ENCODE peak calls at places on chromosomes 4 and X, in four cellular contexts. One of them, this sample, is unnamed.

GRCh38 chr4:77002721-77003120 is 53.2 kb downstream of the SEPTIN11 start:
- DNase-seq in mesothelial cell of epicardium: no peak
- DNase-seq in kidney: no peak
- DNase-seq in GM23338: no peak
- DNase-seq in this sample: no peak

GRCh38 chrX:85914431-85914830 is 132.9 kb downstream of the CHM start:
- DNase-seq in GM23338: no peak
- DNase-seq in mesothelial cell of epicardium: no peak
- DNase-seq in kidney: no peak
- DNase-seq in this sample: no peak

GRCh38 chr4:76784237-76784636 is 113.7 kb downstream of the SOWAHB start:
- DNase-seq in kidney: no peak
- DNase-seq in GM23338: peak; percentile 63
- DNase-seq in mesothelial cell of epicardium: no peak
- DNase-seq in this sample: no peak

GRCh38 chr4:48153791-48154550 is 19.9 kb upstream of the TXK start:
- DNase-seq in kidney: no peak
- DNase-seq in GM23338: no peak
- DNase-seq in mesothelial cell of epicardium: no peak
- DNase-seq in this sample: no peak

GRCh38 chr4:11693693-11694092 is 265.0 kb upstream of the HS3ST1 start:
- DNase-seq in GM23338: no peak
- DNase-seq in mesothelial cell of epicardium: no peak
- DNase-seq in kidney: no peak
- DNase-seq in this sample: no peak

GRCh38 chr4:7719354-7720174 is 220.1 kb downstream of the AFAP1 start:
- DNase-seq in mesothelial cell of epicardium: peak; percentile 73
- DNase-seq in GM23338: peak; percentile 90
- DNase-seq in kidney: no peak
- DNase-seq in this sample: peak; percentile 91

GRCh38 chr4:109155682-109156243 is 146.7 kb downstream of the COL25A1 start:
- DNase-seq in mesothelial cell of epicardium: no peak
- DNase-seq in GM23338: no peak
- DNase-seq in kidney: no peak
- DNase-seq in this sample: no peak

GRCh38 chr4:87476934-87477333 is 52.2 kb downstream of the SPARCL1 start:
- DNase-seq in mesothelial cell of epicardium: no peak
- DNase-seq in kidney: no peak
- DNase-seq in GM23338: no peak
- DNase-seq in this sample: no peak

GRCh38 chr4:99861120-99861905 is 32.9 kb downstream of the LAMTOR3 start:
- DNase-seq in kidney: no peak
- DNase-seq in GM23338: no peak
- DNase-seq in mesothelial cell of epicardium: no peak
- DNase-seq in this sample: no peak

GRCh38 chr4:152536545-152537182 is 772 bp upstream of the FBXW7 start:
- DNase-seq in kidney: peak; percentile 65
- DNase-seq in GM23338: peak; percentile 69
- DNase-seq in mesothelial cell of epicardium: no peak
- DNase-seq in this sample: no peak

GRCh38 chrX:141467442-141467841 is 117.1 kb downstream of the SPANXA1 start:
- DNase-seq in GM23338: peak; percentile 37
- DNase-seq in mesothelial cell of epicardium: no peak
- DNase-seq in kidney: no peak
- DNase-seq in this sample: no peak

GRCh38 chr4:1628892-1629703 is 55.0 kb downstream of the FAM53A start:
- DNase-seq in kidney: peak; percentile 84
- DNase-seq in mesothelial cell of epicardium: peak; percentile 54
- DNase-seq in GM23338: peak; percentile 79
- DNase-seq in this sample: peak; percentile 91

GRCh38 chr4:5863461-5864113 is 29.3 kb downstream of the CRMP1 start:
- DNase-seq in GM23338: peak; percentile 46
- DNase-seq in mesothelial cell of epicardium: no peak
- DNase-seq in kidney: no peak
- DNase-seq in this sample: no peak

GRCh38 chr4:153448003-153448731 is 18.0 kb upstream of the TMEM131L start:
- DNase-seq in kidney: no peak
- DNase-seq in GM23338: no peak
- DNase-seq in mesothelial cell of epicardium: no peak
- DNase-seq in this sample: no peak

GRCh38 chrX:66632473-66632872 is 6.4 kb downstream of the EDA2R start:
- DNase-seq in GM23338: no peak
- DNase-seq in kidney: no peak
- DNase-seq in mesothelial cell of epicardium: no peak
- DNase-seq in this sample: no peak

GRCh38 chr4:113003841-113004240 is 45.6 kb upstream of the ANK2 start:
- DNase-seq in kidney: no peak
- DNase-seq in mesothelial cell of epicardium: no peak
- DNase-seq in GM23338: no peak
- DNase-seq in this sample: no peak

GRCh38 chr4:92175250-92175649 is 128.5 kb upstream of the GRID2 start:
- DNase-seq in kidney: no peak
- DNase-seq in mesothelial cell of epicardium: no peak
- DNase-seq in GM23338: peak; percentile 74
- DNase-seq in this sample: no peak

GRCh38 chrX:152821145-152821765 is 9.3 kb downstream of the CETN2 start:
- DNase-seq in mesothelial cell of epicardium: no peak
- DNase-seq in GM23338: peak; percentile 74
- DNase-seq in kidney: no peak
- DNase-seq in this sample: no peak

GRCh38 chr4:121484633-121485032 is 103.8 kb upstream of the QRFPR start:
- DNase-seq in GM23338: peak; percentile 78
- DNase-seq in kidney: no peak
- DNase-seq in mesothelial cell of epicardium: no peak
- DNase-seq in this sample: no peak

GRCh38 chr4:2788532-2789103 is 4.3 kb upstream of the SH3BP2 start:
- DNase-seq in mesothelial cell of epicardium: no peak
- DNase-seq in GM23338: no peak
- DNase-seq in kidney: peak; percentile 72
- DNase-seq in this sample: no peak

GRCh38 chr4:156252300-156253016 is 298.8 kb upstream of the CTSO start:
- DNase-seq in mesothelial cell of epicardium: no peak
- DNase-seq in kidney: no peak
- DNase-seq in GM23338: no peak
- DNase-seq in this sample: no peak

GRCh38 chr4:25792200-25792791 is 70.5 kb downstream of the SEL1L3 start:
- DNase-seq in kidney: no peak
- DNase-seq in mesothelial cell of epicardium: no peak
- DNase-seq in GM23338: peak; percentile 71
- DNase-seq in this sample: no peak

GRCh38 chr4:182384496-182385155 is 141.4 kb downstream of the TENM3 start:
- DNase-seq in kidney: no peak
- DNase-seq in mesothelial cell of epicardium: no peak
- DNase-seq in GM23338: peak; percentile 35
- DNase-seq in this sample: no peak

GRCh38 chrX:132614297-132614696 is 125.5 kb upstream of the MBNL3 start:
- DNase-seq in mesothelial cell of epicardium: no peak
- DNase-seq in GM23338: peak; percentile 39
- DNase-seq in kidney: no peak
- DNase-seq in this sample: no peak

GRCh38 chr4:39042365-39042764 is 10.2 kb upstream of the TMEM156 start:
- DNase-seq in GM23338: no peak
- DNase-seq in kidney: no peak
- DNase-seq in mesothelial cell of epicardium: no peak
- DNase-seq in this sample: no peak

GRCh38 chr4:7781361-7781760 is 158.3 kb downstream of the AFAP1 start:
- DNase-seq in kidney: peak; percentile 47
- DNase-seq in mesothelial cell of epicardium: no peak
- DNase-seq in GM23338: no peak
- DNase-seq in this sample: no peak

GRCh38 chr4:121256346-121256745 is 92.2 kb upstream of the TNIP3 start:
- DNase-seq in mesothelial cell of epicardium: no peak
- DNase-seq in kidney: no peak
- DNase-seq in GM23338: no peak
- DNase-seq in this sample: no peak

GRCh38 chrX:99384594-99385374 is 1025.3 kb downstream of the PCDH19 start:
- DNase-seq in mesothelial cell of epicardium: no peak
- DNase-seq in GM23338: no peak
- DNase-seq in kidney: peak; percentile 35
- DNase-seq in this sample: no peak

GRCh38 chrX:105837227-105837626 is 14.9 kb downstream of the NRK start:
- DNase-seq in mesothelial cell of epicardium: no peak
- DNase-seq in GM23338: no peak
- DNase-seq in kidney: peak; percentile 73
- DNase-seq in this sample: peak; percentile 87

GRCh38 chrX:102739642-102740041 is 19.1 kb downstream of the GPRASP3 start:
- DNase-seq in mesothelial cell of epicardium: no peak
- DNase-seq in kidney: no peak
- DNase-seq in GM23338: no peak
- DNase-seq in this sample: no peak

GRCh38 chr4:163991268-163991667 is 496.8 kb downstream of the TMA16 start:
- DNase-seq in mesothelial cell of epicardium: no peak
- DNase-seq in kidney: no peak
- DNase-seq in GM23338: no peak
- DNase-seq in this sample: no peak

GRCh38 chr4:3199661-3200422 is 49.1 kb upstream of the MSANTD1 start:
- DNase-seq in kidney: no peak
- DNase-seq in GM23338: no peak
- DNase-seq in mesothelial cell of epicardium: no peak
- DNase-seq in this sample: no peak

DNA sequence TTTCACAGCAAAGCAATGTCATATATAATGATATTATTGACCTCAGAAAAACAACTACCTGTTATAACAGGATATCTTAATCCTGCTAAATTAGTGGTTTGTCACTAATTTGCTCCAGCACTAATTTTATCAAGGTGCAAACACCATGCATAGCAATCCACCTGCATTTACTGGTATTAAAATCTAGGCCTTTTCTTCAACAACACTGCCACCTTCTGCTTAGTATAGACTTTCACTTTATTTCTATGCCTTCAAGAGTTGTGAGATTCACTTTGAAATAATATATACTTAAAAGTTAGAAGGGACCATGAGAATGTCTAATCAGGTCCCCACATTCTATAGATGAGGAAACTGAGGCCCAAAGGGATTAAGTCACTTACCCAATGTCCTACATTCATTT is 82.1 kb upstream of the IQCM start:
- DNase-seq in kidney: no peak
- DNase-seq in GM23338: peak; percentile 34
- DNase-seq in mesothelial cell of epicardium: no peak
- DNase-seq in this sample: no peak
- TF ChIP-seq CTCF in kidney: no peak
- TF ChIP-seq CTCF in GM23338: peak; percentile 60
- TF ChIP-seq CTCF in mesothelial cell of epicardium: peak; percentile 30
- TF ChIP-seq CTCF in this sample: peak; percentile 73

GRCh38 chr4:16268290-16268689 is 42.0 kb upstream of the TAPT1 start:
- DNase-seq in kidney: no peak
- DNase-seq in GM23338: no peak
- DNase-seq in mesothelial cell of epicardium: no peak
- DNase-seq in this sample: no peak

GRCh38 chr4:16267639-16268038 is 41.4 kb upstream of the TAPT1 start:
- DNase-seq in GM23338: no peak
- DNase-seq in kidney: no peak
- DNase-seq in mesothelial cell of epicardium: no peak
- DNase-seq in this sample: no peak

GRCh38 chr4:16265820-16266219 is 39.5 kb upstream of the TAPT1 start:
- DNase-seq in mesothelial cell of epicardium: no peak
- DNase-seq in GM23338: no peak
- DNase-seq in kidney: no peak
- DNase-seq in this sample: no peak

GRCh38 chr4:16269742-16270522 is 43.7 kb upstream of the TAPT1 start:
- DNase-seq in kidney: no peak
- DNase-seq in mesothelial cell of epicardium: no peak
- DNase-seq in GM23338: no peak
- DNase-seq in this sample: no peak

DNA sequence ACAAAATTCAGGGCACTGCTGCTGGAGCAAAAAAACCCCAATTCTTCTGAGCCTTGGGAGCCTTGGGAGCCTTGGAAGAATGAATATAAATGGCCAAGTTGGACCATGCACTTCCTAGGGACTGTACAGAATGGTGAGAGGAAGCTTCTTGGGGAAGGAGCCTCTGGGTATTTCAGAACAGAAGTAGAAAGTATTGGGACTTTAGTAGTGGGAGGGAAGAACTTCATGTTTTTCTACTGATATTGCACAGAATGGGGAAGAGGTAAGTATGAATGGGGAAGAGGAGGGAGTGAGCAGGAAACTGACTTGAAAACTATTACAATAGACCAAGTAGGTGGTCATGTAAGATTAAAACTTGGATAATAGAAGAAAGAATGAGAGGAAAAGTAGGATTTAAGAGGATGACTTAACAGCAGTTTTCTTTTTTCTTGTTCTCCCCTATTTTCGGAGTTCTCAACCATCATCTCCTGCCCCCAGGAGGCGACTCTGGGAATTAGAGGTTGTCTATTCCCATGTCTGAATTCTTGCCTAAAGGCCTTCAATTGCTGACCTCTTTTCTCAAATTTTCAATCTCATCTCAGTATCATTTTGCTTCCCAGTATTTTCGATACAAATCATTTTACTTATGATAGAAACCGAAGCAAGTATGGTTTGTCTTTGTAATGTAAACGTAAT is 44.5 kb upstream of the TAPT1 start:
- DNase-seq in kidney: no peak
- DNase-seq in GM23338: peak; percentile 70
- DNase-seq in mesothelial cell of epicardium: no peak
- DNase-seq in this sample: no peak
- TF ChIP-seq CTCF in kidney: no peak
- TF ChIP-seq CTCF in GM23338: peak; percentile 65
- TF ChIP-seq CTCF in mesothelial cell of epicardium: no peak
- TF ChIP-seq CTCF in this sample: no peak

DNA sequence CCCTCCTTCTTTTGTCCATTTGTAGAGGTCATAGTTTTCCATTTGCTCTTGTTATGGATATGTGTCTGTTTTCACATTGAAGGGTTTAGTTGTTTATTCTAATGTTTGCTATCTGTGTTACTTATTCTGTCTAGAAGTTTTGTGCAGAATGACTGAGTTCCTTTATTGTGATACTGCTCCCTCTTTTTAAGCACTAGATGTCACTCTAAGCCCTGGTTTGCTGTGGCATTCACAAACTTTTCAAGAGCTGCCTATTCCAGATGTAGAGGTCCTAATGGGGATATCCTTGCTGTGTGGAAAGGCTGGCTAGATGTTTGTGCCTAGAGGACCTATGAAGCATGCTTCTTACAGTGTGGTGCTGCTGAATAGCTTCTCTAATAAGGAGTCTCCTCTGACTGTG is 338.6 kb downstream of the SPIN4 start:
- DNase-seq in kidney: no peak
- DNase-seq in mesothelial cell of epicardium: no peak
- DNase-seq in GM23338: no peak
- DNase-seq in this sample: no peak
- TF ChIP-seq CTCF in kidney: no peak
- TF ChIP-seq CTCF in mesothelial cell of epicardium: no peak
- TF ChIP-seq CTCF in GM23338: no peak
- TF ChIP-seq CTCF in this sample: no peak

GRCh38 chr4:51843309-51844156 is 580 bp downstream of the DCUN1D4 start:
- DNase-seq in GM23338: peak; percentile 61
- DNase-seq in mesothelial cell of epicardium: peak; percentile 34
- DNase-seq in kidney: peak; percentile 94
- DNase-seq in this sample: peak; percentile 86

GRCh38 chr4:51842167-51842553 is 793 bp upstream of the DCUN1D4 start:
- DNase-seq in mesothelial cell of epicardium: no peak
- DNase-seq in GM23338: no peak
- DNase-seq in kidney: peak; percentile 76
- DNase-seq in this sample: no peak

GRCh38 chr4:51840791-51841190 is 2.2 kb upstream of the DCUN1D4 start:
- DNase-seq in mesothelial cell of epicardium: no peak
- DNase-seq in GM23338: no peak
- DNase-seq in kidney: no peak
- DNase-seq in this sample: no peak

GRCh38 chr4:51844157-51845054 is 1.5 kb downstream of the DCUN1D4 start:
- DNase-seq in mesothelial cell of epicardium: peak; percentile 72
- DNase-seq in kidney: peak; percentile 97
- DNase-seq in GM23338: peak; percentile 94
- DNase-seq in this sample: peak; percentile 95

GRCh38 chr4:51842554-51843308 is at the start of gene DCUN1D4:
- DNase-seq in mesothelial cell of epicardium: peak; percentile 98
- DNase-seq in kidney: peak; percentile 100
- DNase-seq in GM23338: peak; percentile 100
- DNase-seq in this sample: peak; percentile 100
- TF ChIP-seq CTCF in mesothelial cell of epicardium: peak; percentile 20
- TF ChIP-seq CTCF in kidney: peak; percentile 36
- TF ChIP-seq CTCF in GM23338: no peak
- TF ChIP-seq CTCF in this sample: peak; percentile 44

This sample was measured in osteocyte.